ENCODE peak calls at places on chromosomes 12 and 14, in six cellular contexts. X is sigmoid colon, L is Peyer's patch, P is aorta, I is mammary epithelial cell, G is left ventricle myocardium inferior. W is an unnamed sample. For H3K27me3, the result is how much of the 10 kb centered on the place peaks cover.

GRCh38 chr12:72465940-72466630 is 193.9 kb downstream of the TRHDE start:
- DNase-seq in X (no peak), I (no peak), G (no peak), P (no peak), L (no peak), W (peak)

GRCh38 chr12:54463034-54463433 is 10.4 kb downstream of the GTSF1 start:
- DNase-seq in X (peak), L (no peak), P (no peak), I (peak), G (peak), W (no peak)

GRCh38 chr12:96242597-96242996 is 48.4 kb downstream of the ELK3 start:
- DNase-seq in P (no peak), L (no peak), G (no peak), X (peak), I (no peak), W (no peak)

GRCh38 chr14:52473557-52473956 is 78.7 kb downstream of the TXNDC16 start:
- DNase-seq in X (no peak), P (no peak), L (no peak), G (no peak), I (peak), W (no peak)

GRCh38 chr12:57590892-57591566 is at the start of gene PIP4K2C:
- DNase-seq in I (peak), X (peak), L (peak), G (peak), P (peak), W (peak)

GRCh38 chr12:122873540-122873939 is 22.4 kb downstream of the VPS37B start:
- DNase-seq in G (no peak), L (no peak), P (peak), I (no peak), X (no peak), W (no peak)

GRCh38 chr12:82182601-82183000 is 175.6 kb downstream of the CCDC59 start:
- DNase-seq in I (peak), X (no peak), P (no peak), L (no peak), G (no peak), W (no peak)

GRCh38 chr12:93380480-93381121 is 2.9 kb downstream of the NUDT4 start:
- DNase-seq in L (no peak), G (no peak), I (peak), X (no peak), P (no peak), W (no peak)

GRCh38 chr14:53742226-53742607 is 214.4 kb downstream of the BMP4 start:
- DNase-seq in G (no peak), X (no peak), P (no peak), I (no peak), L (no peak), W (no peak)

GRCh38 chr14:92937229-92937937 is 14.4 kb downstream of the CHGA start:
- DNase-seq in I (peak), L (no peak), X (no peak), G (no peak), P (no peak), W (no peak)

GRCh38 chr12:12764824-12765223 is 20.6 kb upstream of the APOLD1 start:
- DNase-seq in X (no peak), I (no peak), L (no peak), P (no peak), G (no peak), W (no peak)

GRCh38 chr14:76277586-76278130 is 98.3 kb upstream of the ESRRB start:
- DNase-seq in G (no peak), I (no peak), P (no peak), L (no peak), X (peak), W (no peak)

GRCh38 chr12:110708917-110709316 is 20.0 kb upstream of the HVCN1 start:
- DNase-seq in X (no peak), G (no peak), I (no peak), L (no peak), P (no peak), W (no peak)

GRCh38 chr12:4961311-4961710 is 51.6 kb downstream of the KCNA1 start:
- DNase-seq in X (no peak), P (no peak), I (no peak), G (no peak), L (no peak), W (no peak)
- H3K27me3 ChIP-seq in X (under half), P (under half), I (under half), G (half or more), L (under half), W (under half)

GRCh38 chr14:89418452-89418851 is 1.4 kb upstream of the FOXN3 start:
- DNase-seq in I (no peak), X (peak), G (no peak), P (no peak), L (no peak), W (no peak)

GRCh38 chr14:89417469-89418225 is 614 bp upstream of the FOXN3 start:
- DNase-seq in I (peak), X (peak), L (peak), G (peak), P (peak), W (peak)

GRCh38 chr14:89416002-89416995 is 734 bp downstream of the FOXN3 start:
- DNase-seq in L (peak), G (peak), X (peak), I (peak), P (peak), W (peak)

GRCh38 chr14:89418976-89419375 is 1.9 kb upstream of the FOXN3 start:
- DNase-seq in X (peak), P (no peak), L (no peak), G (no peak), I (no peak), W (no peak)

DNA sequence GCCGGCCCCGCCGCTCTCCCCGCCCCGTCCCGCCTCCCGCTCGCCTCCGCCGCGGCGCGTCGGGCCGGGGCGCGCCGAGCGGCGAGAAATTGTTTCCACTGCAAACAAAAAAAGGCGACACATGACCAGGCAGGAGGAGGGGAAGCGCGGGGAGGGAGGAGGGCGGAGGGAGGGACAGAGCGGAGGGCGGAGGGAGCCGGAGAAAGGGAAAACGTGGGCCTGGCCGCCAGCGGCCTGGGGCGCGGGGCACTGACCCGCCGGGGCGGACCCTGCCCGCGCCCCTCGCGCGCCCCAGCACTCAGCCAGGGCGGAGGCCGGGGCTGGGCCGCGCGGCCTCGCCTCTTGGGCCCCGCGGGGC is at the start of gene FOXN3:
- DNase-seq in G (peak), X (peak), I (peak), P (peak), L (peak), W (peak)
- H3K27me3 ChIP-seq in G (under half), X (under half), I (under half), P (under half), L (under half), W (under half)

GRCh38 chr12:26134540-26134939 is 9.7 kb upstream of the BHLHE41 start:
- DNase-seq in L (no peak), P (no peak), I (no peak), G (no peak), X (no peak), W (no peak)

GRCh38 chr12:26133508-26133907 is 8.7 kb upstream of the BHLHE41 start:
- DNase-seq in X (no peak), P (no peak), L (no peak), G (no peak), I (no peak), W (no peak)

GRCh38 chr12:26128180-26128579 is 3.3 kb upstream of the BHLHE41 start:
- DNase-seq in P (no peak), G (no peak), I (no peak), X (no peak), L (no peak), W (no peak)

GRCh38 chr12:26127404-26127803 is 2.6 kb upstream of the BHLHE41 start:
- DNase-seq in X (no peak), G (no peak), I (no peak), L (no peak), P (no peak), W (no peak)

DNA sequence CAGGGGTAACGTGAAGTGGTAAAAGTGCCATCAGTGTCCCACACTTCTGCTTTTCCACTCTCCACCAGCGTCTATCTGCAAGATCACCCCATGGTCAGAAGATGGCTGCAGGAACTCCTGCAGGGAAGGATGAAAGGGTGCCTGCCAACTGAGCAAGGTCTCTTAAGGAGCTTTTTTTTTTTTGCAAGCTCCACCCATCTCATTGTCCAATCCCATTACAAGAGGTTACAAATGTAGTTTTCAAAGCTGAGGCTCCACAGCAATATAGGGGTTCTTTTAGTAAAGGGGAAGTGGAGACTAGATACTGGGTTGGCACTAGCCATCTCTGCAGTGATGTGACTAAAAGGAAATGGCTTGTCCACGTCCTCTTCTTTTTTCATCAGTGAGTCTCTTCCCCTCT is 5.9 kb upstream of the BHLHE41 start:
- DNase-seq in G (no peak), P (no peak), X (no peak), I (no peak), L (no peak), W (no peak)
- H3K27me3 ChIP-seq in G (under half), P (under half), X (under half), I (under half), L (under half), W (under half)

DNA sequence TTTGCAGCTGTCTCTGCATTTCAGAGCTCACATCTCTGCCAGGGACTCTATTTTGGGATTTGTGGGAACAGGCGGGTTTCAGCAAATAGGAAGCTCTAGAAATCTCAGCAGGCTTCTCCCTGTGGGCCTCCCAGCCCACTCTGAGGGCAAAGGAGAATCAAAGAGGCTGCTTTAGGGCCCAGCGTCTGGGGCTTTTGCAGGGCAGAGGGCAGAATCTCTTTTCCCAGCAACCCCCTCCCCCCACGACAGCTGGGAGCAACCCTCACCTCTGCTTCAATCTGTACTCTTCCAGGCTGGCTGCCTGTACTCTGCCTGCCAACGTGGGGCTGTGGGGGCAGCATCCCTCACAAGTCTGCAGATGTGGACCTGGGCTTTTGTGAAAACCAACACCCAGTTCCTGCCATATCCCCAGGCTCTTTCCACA is 529.6 kb upstream of the TBX3 start:
- DNase-seq in G (peak), X (no peak), L (no peak), I (no peak), P (no peak), W (no peak)
- H3K27me3 ChIP-seq in G (under half), X (under half), L (under half), I (under half), P (under half), W (under half)

DNA sequence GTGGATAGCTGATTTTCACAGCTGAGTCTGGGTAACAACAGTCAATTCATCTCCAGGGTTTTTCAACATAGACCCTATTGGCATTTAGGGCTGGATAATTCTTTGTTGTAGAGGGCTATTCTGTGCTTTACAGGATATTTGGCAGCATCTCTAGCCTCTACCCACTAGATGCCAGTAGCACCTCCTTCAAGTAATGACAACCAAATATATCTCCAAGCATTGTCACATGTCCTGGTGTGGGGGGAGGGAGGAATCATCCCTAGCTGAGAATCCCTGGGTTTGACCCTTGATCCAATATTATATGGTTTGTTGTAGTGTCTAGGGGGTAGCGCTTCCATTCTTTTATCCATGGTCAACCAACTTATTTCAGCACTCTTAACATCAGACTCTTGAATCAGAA is 157.2 kb downstream of the ANO4 start:
- DNase-seq in X (no peak), I (no peak), P (no peak), L (no peak), G (no peak), W (no peak)
- H3K27me3 ChIP-seq in X (under half), I (under half), P (under half), L (under half), G (under half), W (under half)

GRCh38 chr12:20567413-20567812 is 127.7 kb upstream of the SLCO1C1 start:
- DNase-seq in P (no peak), L (no peak), I (no peak), G (no peak), X (no peak), W (no peak)
- H3K27me3 ChIP-seq in P (under half), L (under half), I (under half), G (under half), X (under half), W (under half)

GRCh38 chr12:3142386-3142785 is 65.2 kb downstream of the TSPAN9 start:
- DNase-seq in G (no peak), I (no peak), L (peak), X (no peak), P (peak), W (no peak)

GRCh38 chr12:3139760-3140159 is 62.6 kb downstream of the TSPAN9 start:
- DNase-seq in I (no peak), L (peak), G (no peak), X (no peak), P (peak), W (no peak)

GRCh38 chr12:3140284-3140683 is 63.1 kb downstream of the TSPAN9 start:
- DNase-seq in I (no peak), L (peak), X (no peak), G (peak), P (peak), W (no peak)

GRCh38 chr12:3138896-3139590 is 61.9 kb downstream of the TSPAN9 start:
- DNase-seq in I (no peak), P (peak), L (peak), G (no peak), X (no peak), W (no peak)

GRCh38 chr12:3141339-3142321 is 64.5 kb downstream of the TSPAN9 start:
- DNase-seq in I (no peak), G (no peak), X (no peak), L (peak), P (peak), W (no peak)
- H3K27me3 ChIP-seq in I (under half), G (under half), X (under half), L (under half), P (under half), W (under half)

GRCh38 chr14:24246765-24247212 is 4.4 kb upstream of the TINF2 start:
- DNase-seq in G (no peak), X (no peak), L (peak), P (no peak), I (no peak), W (no peak)

GRCh38 chr14:24240110-24240918 is 2.1 kb downstream of the TINF2 start:
- DNase-seq in I (no peak), L (no peak), G (no peak), X (no peak), P (peak), W (no peak)

GRCh38 chr14:24241829-24242443 is 487 bp downstream of the TINF2 start:
- DNase-seq in X (peak), P (peak), I (peak), G (peak), L (peak), W (peak)

GRCh38 chr14:24238527-24239037 is 3.8 kb downstream of the TINF2 start:
- DNase-seq in L (no peak), G (no peak), X (no peak), I (no peak), P (no peak), W (no peak)

DNA sequence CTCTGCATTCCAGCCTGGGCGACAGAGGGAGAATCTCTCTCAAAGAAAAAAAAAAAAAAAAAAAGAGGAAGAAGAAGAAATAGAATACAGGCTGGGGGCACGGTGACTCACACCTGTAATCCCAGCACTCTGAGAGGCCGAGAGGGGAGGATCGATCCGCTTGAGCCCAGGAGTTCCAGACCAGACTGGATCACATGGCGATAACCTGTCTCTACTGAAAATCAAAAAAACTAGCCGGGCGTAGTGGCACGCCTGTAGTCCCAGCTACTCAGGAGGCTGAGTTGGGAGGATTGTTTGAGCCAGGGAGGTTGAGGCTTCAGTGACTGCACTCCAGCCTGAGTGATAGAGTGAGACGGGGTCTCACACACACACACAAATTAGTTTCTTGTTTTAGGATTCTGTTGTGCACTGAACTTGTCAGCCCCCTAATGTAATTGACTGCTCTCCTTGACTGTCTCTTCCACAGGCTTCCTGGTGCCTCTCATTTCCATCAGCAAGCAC is 963 bp upstream of the TINF2 start:
- DNase-seq in P (no peak), L (no peak), G (no peak), X (peak), I (peak), W (no peak)
- H3K27me3 ChIP-seq in P (under half), L (under half), G (under half), X (under half), I (under half), W (under half)

GRCh38 chr12:6369916-6370575 is 5.3 kb downstream of the SCNN1A start:
- DNase-seq in G (no peak), I (no peak), P (peak), X (no peak), L (peak), W (no peak)
- H3K27me3 ChIP-seq in G (under half), I (under half), P (under half), X (under half), L (under half), W (under half)